ENCODE peak calls at places on chromosomes 16 and 17, in six cellular contexts. W is nephron progenitor cell; R is COR-L47; V is A549; L is activated CD8-positive, alpha-beta T cell treated with anti-CD3 and anti-CD28 coated beads, Interleukin-2, amount 10 ng/mL, durations not matched to agents 7 days and 5 days; T is body of pancreas. S is an unnamed sample.

GRCh38 chr16:878071-878784 is 77.7 kb upstream of the GNG13 start:
- DNase-seq in W (peak; percentile 57), R (peak; percentile 37), V (peak; percentile 52), L (no peak), T (no peak), S (no peak)

GRCh38 chr16:81467815-81468214 is 23.2 kb downstream of the CMIP start:
- DNase-seq in W (no peak), R (no peak), V (no peak), L (no peak), T (no peak), S (no peak)

GRCh38 chr17:47279062-47279801 is 25.6 kb downstream of the ITGB3 start:
- DNase-seq in W (no peak), R (no peak), V (peak; percentile 24), L (no peak), T (peak; percentile 30), S (peak; percentile 29)

GRCh38 chr17:39018267-39019134 is 51.3 kb upstream of the FBXO47 start:
- DNase-seq in W (no peak), R (no peak), V (no peak), L (no peak), T (no peak), S (no peak)

GRCh38 chr17:19657182-19657581 is 8.6 kb downstream of the ALDH3A2 start:
- DNase-seq in W (no peak), R (no peak), V (no peak), L (no peak), T (no peak), S (no peak)

GRCh38 chr17:17494499-17495447 is 1.4 kb downstream of the RASD1 start:
- DNase-seq in W (peak; percentile 72), R (no peak), V (no peak), L (no peak), T (peak; percentile 61), S (peak; percentile 65)

GRCh38 chr16:28292731-28293588 is 635 bp downstream of the SBK1 start:
- DNase-seq in W (peak; percentile 61), R (peak; percentile 76), V (no peak), L (no peak), T (peak; percentile 60), S (no peak)

GRCh38 chr16:17387226-17387625 is 83.5 kb downstream of the XYLT1 start:
- DNase-seq in W (no peak), R (no peak), V (no peak), L (no peak), T (no peak), S (no peak)

GRCh38 chr16:8665529-8665928 is 8.9 kb upstream of the ABAT start:
- DNase-seq in W (no peak), R (no peak), V (no peak), L (no peak), T (no peak), S (no peak)

GRCh38 chr17:48439875-48440505 is 10.0 kb upstream of the SKAP1 start:
- DNase-seq in W (peak; percentile 42), R (peak; percentile 26), V (no peak), L (peak; percentile 72), T (no peak), S (peak; percentile 48)

GRCh38 chr17:5607946-5608345 is 23.6 kb upstream of the NLRP1 start:
- DNase-seq in W (no peak), R (no peak), V (no peak), L (no peak), T (no peak), S (no peak)

GRCh38 chr17:74831442-74832146 is 28.1 kb downstream of the GRIN2C start:
- DNase-seq in W (no peak), R (no peak), V (no peak), L (no peak), T (no peak), S (no peak)

GRCh38 chr16:27239026-27239425 is 29.5 kb downstream of the NSMCE1 start:
- DNase-seq in W (no peak), R (no peak), V (no peak), L (no peak), T (no peak), S (no peak)

S was measured in adrenal gland.